ENCODE peak calls at places on chromosome 1, in four cellular contexts. Q is MM.1S, N is tibial artery, O is RWPE1. S is an unnamed sample.

GRCh38 chr1:8202182-8202905 is 115.6 kb upstream of the SLC45A1 start:
- DNase-seq in Q (no peak), O (peak), N (peak), S (no peak)

GRCh38 chr1:156767879-156768608 is 709 bp downstream of the PRCC start:
- DNase-seq in O (no peak), N (peak), Q (peak), S (peak)

GRCh38 chr1:10682449-10683365 is 113.7 kb downstream of the CASZ1 start:
- DNase-seq in N (no peak), Q (no peak), O (no peak), S (no peak)

GRCh38 chr1:77354996-77355395 is 73.2 kb downstream of the AK5 start:
- DNase-seq in Q (no peak), O (no peak), N (no peak), S (no peak)

GRCh38 chr1:210755991-210756669 is 377.8 kb downstream of the KCNH1 start:
- DNase-seq in Q (no peak), N (no peak), O (no peak), S (no peak)

GRCh38 chr1:182111496-182111895 is 50.0 kb upstream of the ZNF648 start:
- DNase-seq in O (no peak), N (no peak), Q (no peak), S (no peak)

GRCh38 chr1:2214541-2215241 is 13.4 kb upstream of the SKI start:
- DNase-seq in Q (no peak), O (no peak), N (peak), S (no peak)

GRCh38 chr1:180811886-180812285 is 100.8 kb upstream of the KIAA1614 start:
- DNase-seq in Q (no peak), N (no peak), O (no peak), S (no peak)

GRCh38 chr1:235278233-235278914 is 49.6 kb downstream of the ARID4B start:
- DNase-seq in N (no peak), O (no peak), Q (no peak), S (no peak)

GRCh38 chr1:59643526-59643925 is 171.2 kb upstream of the HOOK1 start:
- DNase-seq in Q (no peak), N (no peak), O (no peak), S (no peak)

GRCh38 chr1:71625004-71625403 is 544.2 kb upstream of the ZRANB2 start:
- DNase-seq in Q (no peak), O (no peak), N (no peak), S (no peak)

DNA sequence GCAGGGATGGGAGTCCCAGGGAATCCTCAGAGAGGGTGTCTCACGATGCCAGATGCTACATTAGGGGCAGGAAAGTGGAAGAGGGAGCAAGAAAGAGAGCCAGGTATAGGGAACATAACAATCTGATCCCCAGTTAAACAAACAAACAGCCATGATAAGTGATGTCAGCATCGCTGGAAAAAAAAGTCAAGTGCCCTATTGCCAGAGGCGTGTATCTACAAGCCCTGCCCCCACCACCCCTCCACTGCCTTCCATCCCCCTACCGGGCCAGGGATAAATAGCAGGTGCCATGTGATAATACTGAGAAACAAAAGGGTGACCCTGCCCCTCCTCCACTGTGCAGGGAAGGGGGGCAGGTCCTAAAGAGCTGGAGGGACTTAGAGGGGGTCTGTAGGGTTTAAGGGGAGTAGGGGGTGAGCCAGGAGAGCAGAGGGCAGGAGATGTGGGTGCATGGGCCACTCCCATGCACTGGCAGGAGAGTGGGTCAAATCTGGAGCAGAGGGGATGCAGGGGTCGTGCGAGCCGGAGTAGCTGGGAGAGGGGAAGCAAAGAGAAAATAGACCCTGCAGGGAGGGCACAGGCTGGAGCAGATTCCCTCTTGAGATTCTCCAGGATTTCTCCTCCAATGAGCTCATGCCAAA is 3.4 kb downstream of the SLC26A9 start:
- DNase-seq in N (no peak), O (peak), Q (peak), S (peak)
- TF ChIP-seq CTCF in N (no peak), O (no peak), Q (peak), S (no peak)

DNA sequence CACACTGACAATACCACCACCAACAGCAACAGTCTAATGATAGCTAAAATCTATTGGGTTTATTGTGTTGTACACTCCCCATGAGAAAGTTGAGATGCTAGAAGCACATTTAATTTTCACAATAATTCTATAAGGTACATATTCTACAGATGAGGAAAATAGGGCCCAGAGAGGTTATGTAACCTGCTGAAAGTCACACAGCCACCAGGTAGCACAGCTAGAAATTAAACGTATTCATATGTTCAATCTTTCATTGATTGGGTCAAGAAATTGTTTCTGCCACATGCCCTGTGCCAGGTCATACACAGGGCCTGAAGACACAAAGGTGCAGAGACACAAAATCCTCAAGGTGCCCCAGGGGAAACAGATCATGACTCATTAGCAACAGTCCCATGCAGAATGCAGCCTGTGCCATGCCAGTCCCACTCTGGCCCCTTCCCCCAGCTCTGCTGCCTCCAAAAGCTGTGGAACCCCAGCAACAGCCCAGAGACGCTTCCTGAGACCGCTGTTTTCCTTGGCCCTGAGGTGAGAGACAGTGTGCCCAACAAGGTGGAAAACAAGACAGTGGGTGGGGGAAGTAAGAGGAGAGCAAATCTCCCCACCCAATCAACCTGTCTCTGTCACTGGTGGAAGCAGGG is 32.1 kb downstream of the GJA4 start:
- DNase-seq in Q (no peak), N (no peak), O (no peak), S (no peak)
- TF ChIP-seq CTCF in Q (no peak), N (no peak), O (no peak), S (no peak)

DNA sequence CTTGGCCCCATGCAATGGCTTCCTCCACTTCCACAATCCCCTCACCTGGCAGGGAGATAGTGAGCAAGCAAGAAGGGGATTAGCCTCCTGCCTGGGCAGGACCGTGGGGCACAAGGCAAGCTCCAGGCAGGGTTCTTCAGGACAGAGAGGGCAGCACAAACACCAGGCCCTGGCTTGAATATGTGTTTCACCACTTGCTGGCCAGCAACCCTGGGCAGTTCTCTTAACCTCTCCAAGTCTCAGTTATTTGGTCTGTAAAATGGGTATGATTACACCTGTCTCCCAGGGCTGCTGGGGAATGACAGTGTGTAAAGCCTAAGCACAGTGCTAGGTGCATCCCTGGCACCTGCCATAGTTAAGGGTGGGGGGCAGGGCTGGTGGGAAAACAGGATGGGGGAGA is 31.9 kb downstream of the H3-3A start:
- DNase-seq in N (no peak), Q (peak), O (no peak), S (no peak)
- TF ChIP-seq CTCF in N (no peak), Q (no peak), O (no peak), S (no peak)

DNA sequence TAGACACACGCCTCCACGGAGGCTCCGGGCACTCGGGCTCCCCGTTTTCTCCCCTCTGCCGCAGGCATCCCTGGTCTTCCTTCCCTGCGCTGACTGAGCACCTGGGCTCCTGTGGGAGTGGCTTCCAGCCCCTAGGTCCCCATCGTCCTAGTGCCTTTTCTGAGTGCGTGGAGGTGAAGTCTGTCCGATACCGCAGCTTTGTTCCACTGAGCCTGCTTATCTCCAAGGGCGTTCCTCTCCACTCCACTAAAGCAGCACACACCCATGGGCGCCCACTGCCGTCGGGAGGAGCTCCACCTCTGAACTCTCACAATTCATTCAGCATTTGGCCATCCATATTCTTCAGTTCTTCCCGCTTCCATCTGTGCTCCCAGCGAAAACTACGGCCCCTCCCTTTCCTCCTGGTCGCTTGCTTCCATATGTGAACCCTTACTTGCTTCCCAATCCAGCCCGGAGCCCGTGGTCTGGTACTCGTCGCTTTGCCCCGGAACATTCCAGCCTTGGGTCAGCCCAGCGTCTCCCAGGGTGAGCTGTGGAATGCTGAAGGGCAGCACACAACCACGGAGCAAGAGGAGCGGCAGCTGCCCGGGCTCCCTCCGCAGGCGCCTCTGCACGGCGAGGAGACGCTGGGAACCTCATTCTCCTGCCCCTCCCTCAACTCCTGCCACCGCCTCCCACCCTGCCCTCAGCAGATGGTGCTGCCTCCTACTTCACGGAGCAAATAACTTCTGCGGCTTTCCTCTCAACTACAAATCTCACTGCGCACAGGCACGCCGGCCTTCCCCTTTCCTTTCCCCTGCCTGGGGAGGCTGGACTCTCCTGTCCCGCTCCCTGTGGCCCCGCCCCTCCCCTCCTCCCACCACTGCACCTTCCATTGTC is 27.5 kb downstream of the ATP8B2 start:
- DNase-seq in N (peak), O (no peak), Q (peak), S (peak)
- TF ChIP-seq CTCF in N (no peak), O (no peak), Q (no peak), S (no peak)